ENCODE peak calls at places on chromosomes 4 and X, in seven cellular contexts. H is NCI-H1105; B is nucleus accumbens; Z is stimulated activated CD8-positive, alpha-beta memory T cell treated with anti-CD3 and anti-CD28 coated beads, Interleukin-7, amount 100 ng/mL, for 24 hours; U is amygdala; G is RPMI7951; D is GM23338. A is an unnamed sample.

GRCh38 chrX:129642641-129643040 is 12.1 kb downstream of the APLN start:
- DNase-seq in Z (no peak), U (no peak), B (no peak), G (peak; percentile 35), H (no peak), D (no peak), A (no peak)

GRCh38 chr4:86706923-86707597 is 112.9 kb downstream of the PTPN13 start:
- DNase-seq in B (peak; percentile 2), H (no peak), D (no peak), G (no peak), Z (no peak), U (no peak), A (no peak)

GRCh38 chr4:141037441-141037840 is 95.8 kb downstream of the RNF150 start:
- DNase-seq in B (no peak), D (no peak), G (no peak), H (no peak), Z (no peak), U (no peak), A (no peak)

GRCh38 chrX:53261573-53261972 is 19.8 kb downstream of the IQSEC2 start:
- DNase-seq in D (no peak), Z (no peak), B (no peak), U (no peak), H (no peak), G (no peak), A (no peak)

GRCh38 chrX:39822133-39822748 is 275.5 kb downstream of the BCOR start:
- DNase-seq in U (no peak), G (no peak), D (peak; percentile 24), B (no peak), Z (no peak), H (no peak), A (no peak)

GRCh38 chr4:111074523-111075114 is 451.7 kb upstream of the PITX2 start:
- DNase-seq in U (no peak), G (no peak), B (no peak), H (no peak), Z (no peak), D (peak; percentile 2), A (no peak)

GRCh38 chrX:43822015-43822414 is 60.2 kb downstream of the MAOB start:
- DNase-seq in D (no peak), U (no peak), H (no peak), B (no peak), G (peak; percentile 15), Z (no peak), A (no peak)

GRCh38 chrX:12237131-12237530 is 98.9 kb downstream of the FRMPD4 start:
- DNase-seq in Z (no peak), G (no peak), B (no peak), U (no peak), D (no peak), H (no peak), A (no peak)

GRCh38 chr4:180900781-180901180 is 1342.4 kb upstream of the TENM3 start:
- DNase-seq in Z (no peak), U (no peak), B (no peak), G (no peak), D (no peak), H (no peak), A (no peak)

GRCh38 chrX:24610540-24610939 is 36.6 kb downstream of the PCYT1B start:
- DNase-seq in D (no peak), Z (no peak), G (no peak), U (no peak), B (no peak), H (no peak), A (no peak)

A was measured in frontal cortex.